ENCODE peak calls at places on chromosomes 3 and 15, in five cellular contexts. X is stimulated activated naive CD8-positive, alpha-beta T cell treated with anti-CD3 and anti-CD28 coated beads, Interleukin-15, Interleukin-2, amounts not matched to agents 100 U/mL and 50 U/mL, for 24 hours; U is PC-3; B is activated CD4-positive, CD25-positive, alpha-beta regulatory T cell treated with anti-CD3 and anti-CD28 coated beads, Interleukin-2, amount 50 U/mL, for 24 hours; Z is GM12878. E is an unnamed sample.

GRCh38 chr3:170476291-170476690 is 57.6 kb downstream of the CLDN11 start:
- ATAC-seq in X (no peak), U (peak), B (no peak), Z (no peak), E (no peak)

GRCh38 chr3:197028711-197029510 is 706 bp downstream of the MELTF start:
- ATAC-seq in X (no peak), U (peak), B (no peak), Z (peak), E (peak)

GRCh38 chr3:144295619-144296018 is 324.0 kb downstream of the DIPK2A start:
- ATAC-seq in X (no peak), U (no peak), B (no peak), Z (no peak), E (no peak)

GRCh38 chr3:67558429-67558828 is 96.0 kb downstream of the SUCLG2 start:
- ATAC-seq in X (no peak), U (no peak), B (no peak), Z (no peak), E (no peak)

GRCh38 chr3:87199621-87200020 is 27.5 kb upstream of the CHMP2B start:
- ATAC-seq in X (no peak), U (no peak), B (no peak), Z (no peak), E (no peak)

GRCh38 chr3:148737104-148737525 is 39.4 kb downstream of the AGTR1 start:
- ATAC-seq in X (no peak), U (no peak), B (no peak), Z (no peak), E (no peak)

GRCh38 chr15:91132079-91132478 is 32.0 kb downstream of the SV2B start:
- ATAC-seq in X (no peak), U (no peak), B (no peak), Z (no peak), E (no peak)

GRCh38 chr3:71189480-71189879 is 394.0 kb downstream of the FOXP1 start:
- ATAC-seq in X (peak), U (no peak), B (peak), Z (no peak), E (no peak)

GRCh38 chr3:153679711-153680110 is 441.5 kb upstream of the ARHGEF26 start:
- ATAC-seq in X (no peak), U (no peak), B (no peak), Z (peak), E (no peak)

GRCh38 chr3:99376926-99377325 is 261.5 kb upstream of the COL8A1 start:
- ATAC-seq in X (no peak), U (no peak), B (no peak), Z (no peak), E (no peak)

GRCh38 chr15:89016549-89017041 is 71.7 kb upstream of the ABHD2 start:
- ATAC-seq in X (no peak), U (peak), B (no peak), Z (no peak), E (peak)

GRCh38 chr3:171160326-171160725 is 133.8 kb upstream of the SLC2A2 start:
- ATAC-seq in X (no peak), U (no peak), B (no peak), Z (no peak), E (peak)

GRCh38 chr15:90009301-90010063 is 8.4 kb downstream of the ZNF710 start:
- ATAC-seq in X (no peak), U (no peak), B (no peak), Z (peak), E (peak)

GRCh38 chr3:127153506-127153815 is 39.5 kb upstream of the PRR23E start:
- ATAC-seq in X (no peak), U (no peak), B (no peak), Z (no peak), E (no peak)

GRCh38 chr3:72408983-72409779 is 439.1 kb downstream of the SHQ1 start:
- ATAC-seq in X (peak), U (no peak), B (peak), Z (peak), E (no peak)

GRCh38 chr3:109563149-109563548 is 225.8 kb upstream of the DPPA4 start:
- ATAC-seq in X (peak), U (no peak), B (peak), Z (no peak), E (no peak)

GRCh38 chr3:47685037-47685436 is 96.7 kb downstream of the SMARCC1 start:
- ATAC-seq in X (no peak), U (peak), B (no peak), Z (no peak), E (no peak)